ENCODE peak calls at places on chromosomes 1 and 21, in seven cellular contexts. Q is GM12865, B is adrenal gland, K is testis, N is cardiac fibroblast, P is MM.1S, O is omental fat pad. V is an unnamed sample.

GRCh38 chr1:47328992-47329391 is 4.6 kb upstream of the CMPK1 start:
- DNase-seq in Q (no peak), B (no peak), K (no peak), N (no peak), P (no peak), O (no peak), V (no peak)

GRCh38 chr1:27342391-27342777 is 562 bp downstream of the SYTL1 start:
- DNase-seq in Q (no peak), B (no peak), K (no peak), N (no peak), P (no peak), O (no peak), V (no peak)

GRCh38 chr1:150560576-150560975 is 11.4 kb downstream of the ADAMTSL4 start:
- DNase-seq in Q (no peak), B (peak), K (no peak), N (no peak), P (peak), O (no peak), V (no peak)

GRCh38 chr1:65459397-65459768 is 38.9 kb downstream of the LEPR start:
- DNase-seq in Q (peak), B (no peak), K (no peak), N (peak), P (peak), O (no peak), V (no peak)

GRCh38 chr1:205518616-205519540 is 14.4 kb downstream of the CDK18 start:
- DNase-seq in Q (no peak), B (no peak), K (peak), N (no peak), P (no peak), O (no peak), V (no peak)

GRCh38 chr1:2547210-2548067 is 8.7 kb upstream of the TNFRSF14 start:
- DNase-seq in Q (peak), B (peak), K (no peak), N (no peak), P (peak), O (no peak), V (no peak)

GRCh38 chr1:158999301-159000069 is 10.2 kb upstream of the IFI16 start:
- DNase-seq in Q (no peak), B (peak), K (peak), N (peak), P (no peak), O (peak), V (no peak)

GRCh38 chr1:77889671-77890070 is 1.2 kb downstream of the NEXN start:
- DNase-seq in Q (no peak), B (peak), K (no peak), N (peak), P (no peak), O (no peak), V (no peak)

GRCh38 chr1:216210081-216210480 is 213.2 kb downstream of the USH2A start:
- DNase-seq in Q (no peak), B (no peak), K (no peak), N (peak), P (no peak), O (no peak), V (no peak)

GRCh38 chr21:43277481-43278351 is 108.9 kb downstream of the CRYAA start:
- DNase-seq in Q (no peak), B (peak), K (no peak), N (no peak), P (no peak), O (no peak), V (no peak)

GRCh38 chr1:87210151-87210550 is 118.5 kb upstream of the LMO4 start:
- DNase-seq in Q (no peak), B (no peak), K (no peak), N (no peak), P (no peak), O (no peak), V (peak)

GRCh38 chr1:46639547-46639946 is 22.9 kb upstream of the MOB3C start:
- DNase-seq in Q (no peak), B (no peak), K (no peak), N (no peak), P (no peak), O (no peak), V (no peak)

GRCh38 chr1:157124855-157125254 is 13.3 kb downstream of the ETV3 start:
- DNase-seq in Q (peak), B (no peak), K (no peak), N (no peak), P (no peak), O (no peak), V (no peak)

GRCh38 chr1:229339520-229339919 is 3.3 kb downstream of the CCSAP start:
- DNase-seq in Q (no peak), B (no peak), K (no peak), N (no peak), P (no peak), O (no peak), V (no peak)

GRCh38 chr1:62076286-62076685 is 118.4 kb upstream of the L1TD1 start:
- DNase-seq in Q (no peak), B (no peak), K (no peak), N (peak), P (no peak), O (no peak), V (no peak)

GRCh38 chr1:46204406-46204742 is 1.2 kb downstream of the LURAP1 start:
- DNase-seq in Q (no peak), B (peak), K (no peak), N (no peak), P (no peak), O (no peak), V (no peak)

GRCh38 chr1:59484090-59484489 is 187.2 kb downstream of the FGGY start:
- DNase-seq in Q (no peak), B (no peak), K (no peak), N (peak), P (no peak), O (no peak), V (no peak)

GRCh38 chr1:46719689-46720088 is 775 bp upstream of the EFCAB14 start:
- DNase-seq in Q (no peak), B (no peak), K (no peak), N (no peak), P (no peak), O (no peak), V (no peak)

GRCh38 chr21:41133896-41134522 is 34.0 kb upstream of the BACE2 start:
- DNase-seq in Q (peak), B (no peak), K (peak), N (peak), P (peak), O (no peak), V (no peak)

GRCh38 chr1:170885551-170885950 is 49.8 kb upstream of the MROH9 start:
- DNase-seq in Q (no peak), B (no peak), K (no peak), N (peak), P (no peak), O (no peak), V (no peak)

GRCh38 chr21:46620846-46621245 is 14.6 kb upstream of the PRMT2 start:
- DNase-seq in Q (no peak), B (no peak), K (no peak), N (no peak), P (no peak), O (no peak), V (no peak)

GRCh38 chr1:5970623-5971273 is 21.5 kb downstream of the NPHP4 start:
- DNase-seq in Q (no peak), B (no peak), K (no peak), N (no peak), P (no peak), O (no peak), V (no peak)

GRCh38 chr1:202807367-202807925 is 775 bp downstream of the KDM5B start:
- DNase-seq in Q (no peak), B (no peak), K (peak), N (peak), P (no peak), O (no peak), V (no peak)

GRCh38 chr21:42324896-42325295 is 9.7 kb upstream of the TFF3 start:
- DNase-seq in Q (no peak), B (no peak), K (peak), N (no peak), P (no peak), O (no peak), V (no peak)

GRCh38 chr1:46616277-46617107 is at the start of gene MOB3C:
- DNase-seq in Q (peak), B (peak), K (peak), N (peak), P (peak), O (peak), V (no peak)

GRCh38 chr1:83508485-83509151 is 490.3 kb downstream of the TTLL7 start:
- DNase-seq in Q (peak), B (peak), K (peak), N (peak), P (peak), O (no peak), V (no peak)

GRCh38 chr1:153400244-153400643 is 9.4 kb upstream of the S100A8 start:
- DNase-seq in Q (no peak), B (no peak), K (no peak), N (peak), P (no peak), O (no peak), V (no peak)
- TF ChIP-seq CTCF in Q (no peak), B (no peak), K (no peak), N (no peak), P (peak), O (no peak), V (no peak)

GRCh38 chr21:36587388-36587787 is 107.5 kb upstream of the CLDN14 start:
- DNase-seq in Q (no peak), B (no peak), K (no peak), N (peak), P (no peak), O (no peak), V (no peak)

GRCh38 chr21:36583591-36583990 is 103.7 kb upstream of the CLDN14 start:
- DNase-seq in Q (no peak), B (no peak), K (no peak), N (no peak), P (no peak), O (no peak), V (no peak)

GRCh38 chr21:36579898-36580297 is 100.0 kb upstream of the CLDN14 start:
- DNase-seq in Q (no peak), B (no peak), K (no peak), N (no peak), P (no peak), O (no peak), V (no peak)

GRCh38 chr21:36589352-36589971 is 109.5 kb upstream of the SIM2 start:
- DNase-seq in Q (peak), B (peak), K (peak), N (peak), P (peak), O (no peak), V (no peak)

GRCh38 chr21:36584980-36585940 is 105.3 kb upstream of the CLDN14 start:
- DNase-seq in Q (peak), B (no peak), K (no peak), N (peak), P (peak), O (no peak), V (no peak)
- TF ChIP-seq CTCF in Q (no peak), B (no peak), K (no peak), N (no peak), P (peak), O (no peak), V (no peak)

DNA sequence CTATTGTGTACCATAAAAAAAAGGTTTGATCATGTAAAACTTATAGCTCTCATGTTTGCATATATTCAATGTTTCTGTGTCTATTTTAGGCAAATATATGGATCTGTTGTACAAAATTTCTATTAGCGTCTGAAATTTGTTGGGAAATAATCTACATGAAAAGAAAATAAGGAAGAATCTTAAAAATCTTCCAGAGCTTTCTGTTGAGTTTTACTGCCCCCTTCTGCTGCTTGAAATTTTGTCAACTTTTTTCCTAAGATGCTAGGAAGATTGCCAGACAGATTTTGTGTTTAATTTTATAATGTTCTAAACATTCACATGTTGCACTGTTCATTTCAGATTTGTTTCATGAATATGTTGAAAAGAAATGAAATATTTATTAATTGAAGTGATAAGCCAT is 2.5 kb upstream of the PTGS2 start:
- DNase-seq in Q (no peak), B (no peak), K (no peak), N (peak), P (no peak), O (no peak), V (no peak)
- TF ChIP-seq CTCF in Q (no peak), B (peak), K (no peak), N (peak), P (peak), O (no peak), V (no peak)

GRCh38 chr1:223711173-223711572 is 1.2 kb upstream of the CAPN2 start:
- DNase-seq in Q (no peak), B (no peak), K (no peak), N (peak), P (no peak), O (no peak), V (no peak)

GRCh38 chr1:223708651-223709268 is 3.6 kb upstream of the CAPN2 start:
- DNase-seq in Q (no peak), B (no peak), K (no peak), N (no peak), P (no peak), O (no peak), V (no peak)

GRCh38 chr1:223708001-223708359 is 4.4 kb upstream of the CAPN2 start:
- DNase-seq in Q (no peak), B (no peak), K (no peak), N (no peak), P (no peak), O (no peak), V (no peak)

GRCh38 chr1:223710179-223711133 is 1.9 kb upstream of the CAPN2 start:
- DNase-seq in Q (no peak), B (no peak), K (no peak), N (no peak), P (peak), O (no peak), V (no peak)

GRCh38 chr1:223709598-223709997 is 2.7 kb upstream of the CAPN2 start:
- DNase-seq in Q (no peak), B (no peak), K (no peak), N (peak), P (no peak), O (no peak), V (no peak)
- TF ChIP-seq CTCF in Q (no peak), B (no peak), K (no peak), N (peak), P (peak), O (no peak), V (no peak)

DNA sequence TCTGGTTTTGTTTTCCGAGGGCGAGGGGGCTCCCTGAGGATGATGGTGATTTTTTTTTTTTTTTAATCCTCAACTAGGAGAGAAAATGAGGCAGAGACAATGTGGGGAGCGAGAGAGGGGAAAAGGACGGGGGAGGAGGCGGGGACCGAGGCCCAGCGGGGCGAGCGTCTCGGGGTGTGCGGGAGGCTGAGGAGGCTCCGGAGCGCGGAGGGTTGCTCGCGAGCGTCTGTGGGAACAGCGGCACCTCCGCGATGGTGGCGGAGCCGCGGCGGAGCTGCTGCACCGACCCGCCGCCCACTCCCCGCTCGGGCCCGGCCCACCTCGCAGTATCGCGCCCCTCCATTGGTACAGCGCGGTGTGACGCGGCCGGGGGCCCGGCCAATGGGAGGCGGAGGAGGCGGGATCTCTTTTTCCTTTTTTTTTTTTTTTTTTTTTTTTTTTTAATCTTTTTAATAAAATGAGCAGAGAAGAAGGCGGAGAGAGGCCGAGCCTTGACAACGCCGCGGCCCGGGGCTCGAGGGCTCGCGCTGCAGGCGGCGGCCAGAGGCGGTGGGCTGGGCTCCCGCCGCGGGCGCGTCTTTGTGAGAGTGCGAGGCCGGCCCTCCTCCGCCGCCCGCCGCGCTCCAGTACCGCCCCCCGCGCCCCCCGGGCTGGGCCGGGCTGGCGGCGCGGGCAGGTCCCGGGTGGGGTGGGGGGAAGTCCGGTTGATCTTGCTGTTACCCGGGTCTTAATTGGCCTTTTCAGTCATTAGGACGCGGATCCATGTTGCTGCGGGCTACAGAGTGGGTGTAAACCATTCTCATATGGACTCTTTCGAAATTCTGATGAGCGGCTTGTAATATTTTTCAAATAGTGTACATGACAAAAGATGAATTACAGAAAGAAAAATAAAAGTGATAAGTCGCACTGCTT is at the start of gene RERE:
- DNase-seq in Q (peak), B (peak), K (peak), N (peak), P (peak), O (peak), V (no peak)
- TF ChIP-seq CTCF in Q (no peak), B (peak), K (no peak), N (no peak), P (no peak), O (no peak), V (no peak)